ENCODE peak calls at places on chromosome 16, in seven cellular contexts. A, V, B, R, K, H and W are unnamed samples.

GRCh38 chr16:79295746-79296145 is 304.8 kb downstream of the MAF start:
- DNase-seq in H (no peak), A (no peak), B (no peak), V (no peak), K (no peak), R (no peak), W (no peak)

GRCh38 chr16:82580293-82580900 is 46.4 kb upstream of the CDH13 start:
- DNase-seq in B (peak; percentile 27), A (peak; percentile 5), K (peak; percentile 39), R (peak; percentile 19), H (no peak), V (peak; percentile 49), W (no peak)

GRCh38 chr16:17173134-17173729 is 297.5 kb downstream of the XYLT1 start:
- DNase-seq in H (no peak), K (no peak), A (peak; percentile 47), V (no peak), B (peak; percentile 31), R (no peak), W (no peak)

GRCh38 chr16:24525970-24526559 is 13.3 kb upstream of the RBBP6 start:
- DNase-seq in R (no peak), A (peak; percentile 83), K (no peak), H (no peak), V (peak; percentile 88), B (no peak), W (no peak)

GRCh38 chr16:51577621-51578303 is 426.7 kb upstream of the SALL1 start:
- DNase-seq in V (peak; percentile 96), K (no peak), B (no peak), R (peak; percentile 63), A (peak; percentile 18), H (no peak), W (no peak)

GRCh38 chr16:28981517-28981916 is 3.3 kb upstream of the LAT start:
- DNase-seq in R (no peak), V (no peak), H (no peak), A (no peak), B (peak; percentile 52), K (no peak), W (no peak)

GRCh38 chr16:19073863-19074262 is 6.4 kb downstream of the COQ7 start:
- DNase-seq in B (no peak), A (no peak), V (no peak), K (no peak), H (no peak), R (no peak), W (no peak)

GRCh38 chr16:53962041-53962440 is 258.1 kb downstream of the FTO start:
- DNase-seq in K (no peak), V (no peak), A (no peak), R (no peak), B (no peak), H (no peak), W (no peak)

GRCh38 chr16:4093495-4094137 is 22.6 kb downstream of the ADCY9 start:
- DNase-seq in B (no peak), A (peak; percentile 55), H (no peak), R (no peak), K (no peak), V (no peak), W (no peak)

GRCh38 chr16:70472786-70473433 is 18.5 kb downstream of the FCSK start:
- DNase-seq in A (no peak), H (peak; percentile 81), R (no peak), K (no peak), V (no peak), B (no peak), W (no peak)

GRCh38 chr16:15427648-15428239 is 6.6 kb upstream of the BMERB1 start:
- DNase-seq in H (peak; percentile 69), A (peak; percentile 87), R (peak; percentile 6), K (peak; percentile 48), V (peak; percentile 45), B (peak; percentile 57), W (no peak)

GRCh38 chr16:24988137-24988535 is 27.0 kb downstream of the ARHGAP17 start:
- DNase-seq in A (peak; percentile 41), H (no peak), K (no peak), V (no peak), R (no peak), B (no peak), W (no peak)

GRCh38 chr16:56631197-56631596 is 1.3 kb upstream of the MT1M start:
- DNase-seq in K (no peak), R (no peak), A (no peak), H (no peak), B (no peak), V (no peak), W (no peak)

GRCh38 chr16:12874135-12874534 is 27.3 kb upstream of the SHISA9 start:
- DNase-seq in K (no peak), A (no peak), V (peak; percentile 22), B (no peak), H (no peak), R (no peak), W (no peak)

GRCh38 chr16:30342751-30343490 is 12.2 kb downstream of the CD2BP2 start:
- DNase-seq in V (no peak), A (no peak), R (no peak), K (no peak), B (peak; percentile 16), H (peak; percentile 69), W (peak; percentile 88)

GRCh38 chr16:70736454-70737376 is 50.9 kb upstream of the MTSS2 start:
- DNase-seq in H (no peak), R (no peak), V (no peak), K (no peak), A (no peak), B (no peak), W (no peak)

GRCh38 chr16:57738844-57739243 is 3.3 kb downstream of the KATNB1 start:
- DNase-seq in K (no peak), H (no peak), V (no peak), R (no peak), B (no peak), A (no peak), W (no peak)

GRCh38 chr16:35516551-35516950 is 2057.1 kb downstream of the TP53TG3F start:
- DNase-seq in K (no peak), A (no peak), R (no peak), H (no peak), V (peak; percentile 20), B (no peak), W (no peak)

GRCh38 chr16:79599837-79600635 is 501 bp downstream of the MAF start:
- DNase-seq in K (peak; percentile 52), A (peak; percentile 48), B (peak; percentile 32), V (peak; percentile 62), R (peak; percentile 85), H (peak; percentile 94), W (no peak)

GRCh38 chr16:17452931-17453330 is 17.8 kb downstream of the XYLT1 start:
- DNase-seq in B (no peak), R (no peak), K (no peak), H (no peak), V (no peak), A (no peak), W (no peak)

GRCh38 chr16:6573577-6573976 is 759.1 kb upstream of the RBFOX1 start:
- DNase-seq in R (peak; percentile 70), H (peak; percentile 74), A (no peak), K (peak; percentile 83), B (peak; percentile 22), V (no peak), W (no peak)

GRCh38 chr16:75256871-75257343 is 5.5 kb upstream of the BCAR1 start:
- DNase-seq in V (no peak), A (peak; percentile 56), H (no peak), R (no peak), K (no peak), B (no peak), W (peak; percentile 91)

GRCh38 chr16:85631802-85632393 is 18.8 kb downstream of the GSE1 start:
- DNase-seq in V (no peak), K (no peak), B (no peak), R (no peak), A (no peak), H (peak; percentile 69), W (no peak)
- TF ChIP-seq CTCF in V (peak; percentile 3), K (peak; percentile 11), B (no peak), R (peak; percentile 3), A (no peak), H (no peak), W (peak; percentile 46)

GRCh38 chr16:87653234-87653633 is 50.9 kb downstream of the JPH3 start:
- DNase-seq in A (no peak), K (no peak), V (no peak), H (no peak), R (peak; percentile 39), B (no peak), W (no peak)
- TF ChIP-seq CTCF in A (peak; percentile 50), K (no peak), V (peak; percentile 48), H (peak; percentile 16), R (peak; percentile 48), B (no peak), W (peak; percentile 72)

DNA sequence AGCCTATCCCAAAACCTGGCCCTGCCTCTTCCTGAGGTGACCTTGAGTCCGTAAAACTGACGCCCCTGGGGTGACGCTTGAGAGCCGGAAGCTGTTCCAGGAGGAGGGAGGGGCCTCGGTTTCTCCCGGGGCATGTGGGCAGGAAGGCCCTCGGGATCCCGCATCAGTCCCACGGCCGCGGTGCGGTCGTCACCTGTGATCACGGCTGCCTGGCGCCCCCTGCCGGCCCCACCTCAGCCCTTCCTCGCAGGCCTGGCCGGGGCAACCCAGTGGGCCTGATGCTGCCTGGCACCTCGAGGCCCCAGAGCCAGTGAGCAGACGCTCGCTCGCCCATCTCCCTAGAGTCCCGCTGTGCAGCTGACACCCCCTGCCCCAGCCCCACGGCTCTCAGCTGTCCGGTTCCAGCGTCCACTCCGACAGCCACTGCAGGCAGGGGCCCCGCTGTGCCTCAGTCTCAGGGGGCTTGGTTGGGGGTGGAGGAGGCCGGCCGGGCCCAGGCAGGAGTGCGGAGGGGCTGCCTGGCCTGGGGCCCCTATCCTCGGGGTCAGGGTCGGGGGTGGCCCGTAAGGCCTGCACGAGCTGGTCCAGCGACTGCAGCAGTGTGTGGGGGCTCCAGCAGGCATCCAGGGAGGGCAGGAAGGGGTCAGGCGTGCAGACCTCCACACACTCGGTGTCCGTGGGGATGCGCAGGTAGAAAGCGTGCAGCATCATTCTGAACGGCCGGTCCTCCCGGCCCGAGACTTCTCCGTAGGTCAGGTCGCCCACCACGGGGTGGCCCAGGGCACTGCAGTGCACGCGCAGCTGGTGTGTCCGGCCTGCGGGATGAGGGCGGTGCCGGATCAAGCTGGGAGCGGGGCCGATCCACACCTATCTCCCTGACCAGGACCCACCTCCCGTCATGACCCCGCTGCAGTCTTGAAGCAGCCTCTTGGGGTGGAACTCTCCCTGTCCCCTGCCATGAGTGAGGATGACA is 2.3 kb downstream of the RPUSD1 start:
- DNase-seq in K (peak; percentile 64), A (peak; percentile 61), R (peak; percentile 81), V (peak; percentile 71), B (peak; percentile 75), H (peak; percentile 97), W (no peak)
- TF ChIP-seq CTCF in K (peak; percentile 69), A (peak; percentile 73), R (peak; percentile 73), V (peak; percentile 73), B (peak; percentile 72), H (peak; percentile 90), W (peak; percentile 83)

DNA sequence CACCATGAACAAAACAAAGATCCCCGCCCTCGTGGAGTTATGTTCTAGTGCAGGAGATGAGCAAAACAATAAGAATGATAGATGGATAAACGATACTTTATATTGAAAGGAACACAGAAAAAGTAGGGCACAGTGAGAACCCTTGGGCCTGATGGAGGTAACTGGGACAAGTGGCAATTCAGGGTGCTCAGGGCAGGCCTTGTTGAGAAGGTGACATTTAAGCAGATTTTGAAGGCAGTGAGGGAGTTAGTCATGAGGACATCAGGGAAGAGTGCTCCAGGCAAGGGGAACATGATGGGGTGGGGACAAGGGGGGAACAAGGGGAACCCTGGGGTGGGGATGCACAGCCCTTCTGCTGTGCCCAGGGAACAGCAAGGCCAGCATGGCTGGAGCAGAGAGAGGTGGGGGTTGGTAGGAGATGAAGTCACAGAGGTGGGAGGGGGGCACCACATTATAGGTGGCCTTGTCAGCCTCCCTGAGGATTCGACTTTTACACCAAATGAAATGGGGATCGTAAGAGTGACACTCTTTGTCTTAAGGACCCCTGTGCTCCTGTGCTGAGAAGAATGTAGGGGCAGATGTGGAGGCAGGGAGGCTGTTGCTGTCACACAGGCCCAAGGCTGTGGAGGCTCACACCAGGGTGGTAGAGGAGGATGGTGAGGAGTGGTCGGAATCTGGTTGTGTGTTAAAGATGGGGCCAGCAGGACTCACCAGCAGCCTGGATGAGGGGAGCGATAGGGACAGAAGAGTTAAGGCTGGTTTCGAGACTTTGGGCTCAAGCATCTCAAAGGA is 9.2 kb upstream of the PRM1 start:
- DNase-seq in A (no peak), V (no peak), K (no peak), R (no peak), H (no peak), B (no peak), W (no peak)
- TF ChIP-seq CTCF in A (no peak), V (no peak), K (no peak), R (no peak), H (no peak), B (no peak), W (no peak)